ENCODE peak calls at places on chromosomes 12 and 14, in five cellular contexts. One of them, this sample, is unnamed.

GRCh38 chr12:110100315-110100970 is 23.7 kb upstream of the IFT81 start:
- DNase-seq in psoas muscle: peak; percentile 52
- DNase-seq in AG04450: peak; percentile 55
- DNase-seq in ovary: peak; percentile 73
- DNase-seq in cardiac muscle cell: peak; percentile 79
- DNase-seq in this sample: peak; percentile 72

GRCh38 chr14:68621400-68622365 is 171.2 kb downstream of the ZFP36L1 start:
- DNase-seq in psoas muscle: no peak
- DNase-seq in AG04450: peak; percentile 30
- DNase-seq in ovary: peak; percentile 63
- DNase-seq in cardiac muscle cell: no peak
- DNase-seq in this sample: no peak

GRCh38 chr12:89085421-89085820 is 266.9 kb downstream of the DUSP6 start:
- DNase-seq in ovary: no peak
- DNase-seq in AG04450: no peak
- DNase-seq in cardiac muscle cell: no peak
- DNase-seq in psoas muscle: no peak
- DNase-seq in this sample: no peak

GRCh38 chr12:115103884-115104883 is 420.2 kb upstream of the TBX3 start:
- DNase-seq in cardiac muscle cell: peak; percentile 27
- DNase-seq in AG04450: no peak
- DNase-seq in psoas muscle: no peak
- DNase-seq in ovary: no peak
- DNase-seq in this sample: no peak

GRCh38 chr14:50666772-50667490 is 1.2 kb downstream of the SAV1 start:
- DNase-seq in psoas muscle: peak; percentile 21
- DNase-seq in ovary: peak; percentile 50
- DNase-seq in AG04450: no peak
- DNase-seq in cardiac muscle cell: peak; percentile 59
- DNase-seq in this sample: peak; percentile 28

GRCh38 chr14:80705241-80705980 is 236.1 kb downstream of the CEP128 start:
- DNase-seq in AG04450: no peak
- DNase-seq in psoas muscle: no peak
- DNase-seq in cardiac muscle cell: no peak
- DNase-seq in ovary: no peak
- DNase-seq in this sample: peak; percentile 1

GRCh38 chr14:48890333-48890732 is 695.8 kb downstream of the RPS29 start:
- DNase-seq in cardiac muscle cell: no peak
- DNase-seq in AG04450: no peak
- DNase-seq in ovary: no peak
- DNase-seq in psoas muscle: no peak
- DNase-seq in this sample: no peak

GRCh38 chr14:91249841-91250616 is 5.5 kb upstream of the GPR68 start:
- DNase-seq in ovary: no peak
- DNase-seq in AG04450: no peak
- DNase-seq in psoas muscle: no peak
- DNase-seq in cardiac muscle cell: no peak
- DNase-seq in this sample: peak; percentile 77

GRCh38 chr14:104230946-104231345 is 92.6 kb downstream of the KIF26A start:
- DNase-seq in ovary: no peak
- DNase-seq in AG04450: no peak
- DNase-seq in psoas muscle: no peak
- DNase-seq in cardiac muscle cell: no peak
- DNase-seq in this sample: no peak

GRCh38 chr14:101201535-101202125 is 298.1 kb upstream of the RTL1 start:
- DNase-seq in psoas muscle: no peak
- DNase-seq in ovary: no peak
- DNase-seq in cardiac muscle cell: no peak
- DNase-seq in AG04450: no peak
- DNase-seq in this sample: no peak

GRCh38 chr12:53659609-53660008 is 16.3 kb downstream of the ATP5MC2 start:
- DNase-seq in cardiac muscle cell: no peak
- DNase-seq in AG04450: no peak
- DNase-seq in ovary: no peak
- DNase-seq in psoas muscle: no peak
- DNase-seq in this sample: no peak

GRCh38 chr12:30687265-30687986 is 8.2 kb downstream of the IPO8 start:
- DNase-seq in cardiac muscle cell: no peak
- DNase-seq in ovary: no peak
- DNase-seq in AG04450: no peak
- DNase-seq in psoas muscle: no peak
- DNase-seq in this sample: no peak

GRCh38 chr12:56528836-56529235 is 7.2 kb downstream of the RBMS2 start:
- DNase-seq in cardiac muscle cell: no peak
- DNase-seq in AG04450: peak; percentile 34
- DNase-seq in psoas muscle: no peak
- DNase-seq in ovary: no peak
- DNase-seq in this sample: no peak

GRCh38 chr12:4448376-4448775 is 2.8 kb upstream of the FGF6 start:
- DNase-seq in cardiac muscle cell: no peak
- DNase-seq in AG04450: no peak
- DNase-seq in psoas muscle: no peak
- DNase-seq in ovary: no peak
- DNase-seq in this sample: no peak

GRCh38 chr12:40157307-40157706 is 51.4 kb upstream of the SLC2A13 start:
- DNase-seq in psoas muscle: no peak
- DNase-seq in cardiac muscle cell: no peak
- DNase-seq in AG04450: no peak
- DNase-seq in ovary: no peak
- DNase-seq in this sample: no peak

DNA sequence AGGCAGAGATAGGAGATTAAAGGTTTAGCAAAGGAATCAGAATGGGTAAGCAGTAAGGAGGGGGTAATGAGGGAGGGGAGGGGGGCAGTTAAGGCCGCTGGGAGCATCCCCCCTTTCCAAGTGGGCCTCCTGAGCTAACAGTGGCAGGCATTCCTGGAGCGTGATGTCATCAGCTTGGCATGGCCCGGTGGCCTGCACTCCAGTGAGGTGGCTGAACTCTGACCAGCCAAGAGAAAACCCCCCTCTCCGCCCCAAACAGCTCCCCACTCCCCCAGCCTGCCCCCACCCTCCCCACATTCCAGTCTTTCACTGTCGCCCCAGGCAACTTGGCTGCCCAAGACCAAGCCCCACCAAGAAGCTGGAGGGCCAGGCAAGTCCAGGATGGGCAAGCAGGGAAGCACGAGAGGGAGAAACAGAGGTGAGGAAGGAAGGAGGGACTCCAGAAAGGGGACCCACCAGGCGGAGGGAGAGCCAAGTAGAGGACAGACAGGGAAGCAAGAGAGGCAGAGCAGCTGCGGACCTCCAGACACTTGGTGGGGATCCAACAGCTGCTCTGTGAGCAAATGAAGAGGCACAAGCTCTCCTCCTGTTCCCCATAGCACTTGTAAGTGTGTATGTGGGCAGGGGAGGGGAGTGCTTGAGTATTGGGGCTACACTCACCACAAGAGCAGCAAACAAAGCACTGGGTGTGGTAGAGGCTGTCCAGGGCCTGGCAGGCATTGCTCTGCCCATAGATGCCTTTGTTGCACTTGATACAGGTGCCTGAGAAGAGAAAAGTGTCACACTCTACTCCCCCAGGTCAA is 4.5 kb downstream of the AJUBA start:
- DNase-seq in AG04450: no peak
- DNase-seq in cardiac muscle cell: peak; percentile 87
- DNase-seq in ovary: peak; percentile 58
- DNase-seq in psoas muscle: peak; percentile 38
- DNase-seq in this sample: peak; percentile 61
- TF ChIP-seq CTCF in AG04450: no peak
- TF ChIP-seq CTCF in cardiac muscle cell: no peak
- TF ChIP-seq CTCF in ovary: no peak
- TF ChIP-seq CTCF in psoas muscle: no peak
- TF ChIP-seq CTCF in this sample: no peak

DNA sequence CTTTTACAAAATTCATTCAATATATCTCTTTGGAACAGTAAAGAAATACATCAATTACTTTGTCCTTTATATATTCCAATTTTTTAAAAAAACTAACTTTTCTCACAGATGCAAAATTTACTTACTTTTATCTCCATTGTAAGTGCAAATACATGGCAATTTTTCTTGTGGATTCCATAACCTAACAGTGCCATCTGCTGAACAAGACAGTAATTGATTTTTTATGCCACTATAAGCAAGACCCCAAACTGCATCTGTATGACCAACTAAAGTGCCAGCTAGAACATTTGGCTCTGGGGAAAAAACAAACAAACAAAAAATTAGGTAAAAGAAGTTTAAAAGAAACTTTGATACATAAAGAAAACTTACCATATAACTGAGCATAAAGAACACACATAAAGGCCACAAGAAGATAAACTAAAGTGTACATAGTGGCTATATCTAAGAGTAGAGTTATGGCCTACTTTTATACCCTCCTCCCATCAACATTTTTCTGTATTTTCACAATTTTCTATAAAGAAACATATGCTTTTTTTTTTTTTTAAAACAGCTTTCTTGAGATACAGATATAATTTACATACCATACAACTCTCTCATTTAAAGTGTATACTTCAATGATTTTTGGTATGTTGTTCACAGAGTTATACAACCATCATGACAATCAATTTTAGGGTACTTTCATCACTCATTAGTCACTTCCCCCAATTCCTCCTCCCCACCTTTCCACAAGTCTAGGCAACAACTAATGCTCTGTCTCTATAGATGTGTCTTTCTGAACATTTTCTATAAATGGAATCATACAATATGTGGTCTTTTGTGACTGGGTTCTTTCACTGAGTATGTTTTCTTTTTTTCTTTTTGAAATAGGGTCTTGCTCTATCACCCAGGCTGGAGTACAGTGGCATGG is 32.6 kb downstream of the COCH start:
- DNase-seq in psoas muscle: no peak
- DNase-seq in cardiac muscle cell: no peak
- DNase-seq in AG04450: no peak
- DNase-seq in ovary: no peak
- DNase-seq in this sample: no peak
- TF ChIP-seq CTCF in psoas muscle: peak; percentile 14
- TF ChIP-seq CTCF in cardiac muscle cell: peak; percentile 34
- TF ChIP-seq CTCF in AG04450: peak; percentile 31
- TF ChIP-seq CTCF in ovary: no peak
- TF ChIP-seq CTCF in this sample: peak; percentile 25

DNA sequence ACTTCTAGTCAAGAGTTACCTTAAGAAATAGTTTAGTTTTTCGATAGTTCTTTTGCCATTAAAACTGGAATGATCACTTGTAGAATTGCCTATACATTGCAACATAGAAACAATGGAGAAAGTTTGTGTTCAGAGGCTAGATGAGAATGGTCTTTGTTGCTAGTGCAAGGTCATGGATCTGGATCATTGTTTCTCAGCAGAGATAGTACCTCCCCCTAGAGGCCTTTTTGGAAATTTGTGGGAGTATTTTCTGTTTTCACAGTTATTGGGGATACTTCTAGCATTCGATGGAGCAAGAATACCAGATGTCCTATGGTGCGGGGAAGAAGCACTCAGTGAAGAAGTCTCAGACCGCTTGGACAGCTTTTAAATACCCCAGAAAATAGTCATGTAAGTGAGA is 138.8 kb upstream of the HMGA2 start:
- DNase-seq in cardiac muscle cell: peak; percentile 43
- DNase-seq in AG04450: no peak
- DNase-seq in psoas muscle: no peak
- DNase-seq in ovary: no peak
- DNase-seq in this sample: peak; percentile 23
- TF ChIP-seq CTCF in cardiac muscle cell: peak; percentile 71
- TF ChIP-seq CTCF in AG04450: peak; percentile 55
- TF ChIP-seq CTCF in psoas muscle: peak; percentile 9
- TF ChIP-seq CTCF in ovary: no peak
- TF ChIP-seq CTCF in this sample: peak; percentile 48

DNA sequence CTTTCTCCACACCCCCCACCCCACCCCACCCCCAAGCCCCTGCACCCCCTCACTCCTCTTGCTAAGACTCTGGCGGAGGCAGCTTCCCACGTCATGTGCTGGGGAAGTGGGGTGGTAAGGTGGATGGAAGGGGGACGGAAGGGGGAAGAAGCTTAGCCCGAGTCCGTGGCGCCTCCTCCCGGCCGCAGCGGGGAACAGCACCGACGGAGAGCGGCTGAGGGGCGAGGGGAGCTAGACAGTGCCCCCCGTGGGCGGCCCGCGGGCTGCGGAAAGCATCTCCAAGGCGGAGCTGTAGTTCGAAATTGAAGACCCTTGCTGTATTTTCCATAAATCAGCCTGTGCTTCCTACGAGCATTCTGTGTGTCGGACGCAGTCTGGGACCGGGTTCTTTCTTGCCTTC is 608 bp upstream of the GRIN2B start:
- DNase-seq in ovary: no peak
- DNase-seq in psoas muscle: no peak
- DNase-seq in cardiac muscle cell: peak; percentile 20
- DNase-seq in AG04450: no peak
- DNase-seq in this sample: no peak
- TF ChIP-seq CTCF in ovary: no peak
- TF ChIP-seq CTCF in psoas muscle: no peak
- TF ChIP-seq CTCF in cardiac muscle cell: peak; percentile 9
- TF ChIP-seq CTCF in AG04450: no peak
- TF ChIP-seq CTCF in this sample: no peak

GRCh38 chr14:93903342-93904184 is 23.6 kb upstream of the FAM181A start:
- DNase-seq in cardiac muscle cell: peak; percentile 63
- DNase-seq in psoas muscle: no peak
- DNase-seq in ovary: no peak
- DNase-seq in AG04450: no peak
- DNase-seq in this sample: peak; percentile 28
- TF ChIP-seq CTCF in cardiac muscle cell: peak; percentile 45
- TF ChIP-seq CTCF in psoas muscle: peak; percentile 17
- TF ChIP-seq CTCF in ovary: no peak
- TF ChIP-seq CTCF in AG04450: peak; percentile 27
- TF ChIP-seq CTCF in this sample: peak; percentile 14

GRCh38 chr14:61925043-61925442 is 162.8 kb downstream of the SNAPC1 start:
- DNase-seq in psoas muscle: no peak
- DNase-seq in ovary: no peak
- DNase-seq in AG04450: no peak
- DNase-seq in cardiac muscle cell: peak; percentile 23
- DNase-seq in this sample: peak; percentile 49
- TF ChIP-seq CTCF in psoas muscle: no peak
- TF ChIP-seq CTCF in ovary: no peak
- TF ChIP-seq CTCF in AG04450: peak; percentile 25
- TF ChIP-seq CTCF in cardiac muscle cell: no peak
- TF ChIP-seq CTCF in this sample: no peak

GRCh38 chr12:123532808-123533649 is 490 bp downstream of the RILPL1 start:
- DNase-seq in AG04450: no peak
- DNase-seq in ovary: peak; percentile 52
- DNase-seq in cardiac muscle cell: peak; percentile 78
- DNase-seq in psoas muscle: peak; percentile 61
- DNase-seq in this sample: peak; percentile 51
- TF ChIP-seq CTCF in AG04450: no peak
- TF ChIP-seq CTCF in ovary: no peak
- TF ChIP-seq CTCF in cardiac muscle cell: no peak
- TF ChIP-seq CTCF in psoas muscle: no peak
- TF ChIP-seq CTCF in this sample: no peak

DNA sequence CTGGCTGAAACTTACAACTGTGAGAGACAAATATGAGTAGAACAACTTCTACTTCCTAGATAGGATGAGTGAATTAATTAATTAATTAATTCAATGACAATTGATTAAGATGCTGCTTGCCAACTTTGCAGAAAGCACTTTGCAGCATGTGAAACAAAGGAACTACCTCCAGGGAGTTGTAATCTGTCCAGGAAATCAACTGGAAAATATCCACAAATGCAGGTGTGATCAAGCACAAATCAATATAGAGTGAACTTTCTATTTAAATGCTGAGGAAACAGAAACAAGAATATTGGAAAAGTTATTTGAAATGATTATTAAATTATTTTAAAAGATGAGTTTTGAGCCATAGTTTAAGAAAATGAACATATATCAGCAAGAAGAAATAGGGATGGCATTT is 163.9 kb upstream of the ARID2 start:
- DNase-seq in cardiac muscle cell: no peak
- DNase-seq in psoas muscle: no peak
- DNase-seq in AG04450: no peak
- DNase-seq in ovary: no peak
- DNase-seq in this sample: no peak
- TF ChIP-seq CTCF in cardiac muscle cell: no peak
- TF ChIP-seq CTCF in psoas muscle: no peak
- TF ChIP-seq CTCF in AG04450: no peak
- TF ChIP-seq CTCF in ovary: no peak
- TF ChIP-seq CTCF in this sample: no peak

GRCh38 chr12:108311605-108312004 is 27.5 kb downstream of the CMKLR1 start:
- DNase-seq in psoas muscle: no peak
- DNase-seq in AG04450: no peak
- DNase-seq in cardiac muscle cell: no peak
- DNase-seq in ovary: no peak
- DNase-seq in this sample: no peak
- TF ChIP-seq CTCF in psoas muscle: no peak
- TF ChIP-seq CTCF in AG04450: no peak
- TF ChIP-seq CTCF in cardiac muscle cell: no peak
- TF ChIP-seq CTCF in ovary: no peak
- TF ChIP-seq CTCF in this sample: no peak